ENCODE peak calls at places on chromosomes 3 and 15, in eight cellular contexts. One of them, this sample, is unnamed.

GRCh38 chr3:155646128-155646527 is 98.7 kb downstream of the PLCH1 start:
- DNase-seq in activated effector memory CD4-positive, alpha-beta T cell treated with Interleukin-2 at 50 U/mL for 16 hours: no peak
- DNase-seq in Kasumi-1: no peak
- DNase-seq in lung microvascular endothelial cell: no peak
- DNase-seq in ovary: no peak
- DNase-seq in activated T-cell treated with anti-CD3 and anti-CD28 coated beads, Interleukin-2, amount 50 U/mL, for 72 hours: no peak
- DNase-seq in OCI-M1: no peak
- DNase-seq in HT1080: no peak
- DNase-seq in this sample: no peak

GRCh38 chr3:129291487-129291886 is 12.8 kb downstream of the HMCES start:
- DNase-seq in activated effector memory CD4-positive, alpha-beta T cell treated with Interleukin-2 at 50 U/mL for 16 hours: no peak
- DNase-seq in Kasumi-1: no peak
- DNase-seq in lung microvascular endothelial cell: no peak
- DNase-seq in ovary: no peak
- DNase-seq in activated T-cell treated with anti-CD3 and anti-CD28 coated beads, Interleukin-2, amount 50 U/mL, for 72 hours: no peak
- DNase-seq in OCI-M1: no peak
- DNase-seq in HT1080: no peak
- DNase-seq in this sample: no peak

GRCh38 chr15:92019706-92020105 is 166.2 kb downstream of the SLCO3A1 start:
- DNase-seq in activated effector memory CD4-positive, alpha-beta T cell treated with Interleukin-2 at 50 U/mL for 16 hours: no peak
- DNase-seq in Kasumi-1: no peak
- DNase-seq in lung microvascular endothelial cell: no peak
- DNase-seq in ovary: no peak
- DNase-seq in activated T-cell treated with anti-CD3 and anti-CD28 coated beads, Interleukin-2, amount 50 U/mL, for 72 hours: no peak
- DNase-seq in OCI-M1: no peak
- DNase-seq in HT1080: no peak
- DNase-seq in this sample: no peak

GRCh38 chr15:66422347-66422746 is 35.6 kb downstream of the MAP2K1 start:
- DNase-seq in activated effector memory CD4-positive, alpha-beta T cell treated with Interleukin-2 at 50 U/mL for 16 hours: no peak
- DNase-seq in Kasumi-1: no peak
- DNase-seq in lung microvascular endothelial cell: no peak
- DNase-seq in ovary: no peak
- DNase-seq in activated T-cell treated with anti-CD3 and anti-CD28 coated beads, Interleukin-2, amount 50 U/mL, for 72 hours: no peak
- DNase-seq in OCI-M1: no peak
- DNase-seq in HT1080: no peak
- DNase-seq in this sample: no peak

GRCh38 chr3:148759425-148759824 is 61.7 kb downstream of the AGTR1 start:
- DNase-seq in activated effector memory CD4-positive, alpha-beta T cell treated with Interleukin-2 at 50 U/mL for 16 hours: no peak
- DNase-seq in Kasumi-1: peak; percentile 16
- DNase-seq in lung microvascular endothelial cell: no peak
- DNase-seq in ovary: no peak
- DNase-seq in activated T-cell treated with anti-CD3 and anti-CD28 coated beads, Interleukin-2, amount 50 U/mL, for 72 hours: no peak
- DNase-seq in OCI-M1: peak; percentile 73
- DNase-seq in HT1080: no peak
- DNase-seq in this sample: no peak

GRCh38 chr3:45611619-45612018 is 17.1 kb downstream of the LIMD1 start:
- DNase-seq in activated effector memory CD4-positive, alpha-beta T cell treated with Interleukin-2 at 50 U/mL for 16 hours: no peak
- DNase-seq in Kasumi-1: no peak
- DNase-seq in lung microvascular endothelial cell: no peak
- DNase-seq in ovary: no peak
- DNase-seq in activated T-cell treated with anti-CD3 and anti-CD28 coated beads, Interleukin-2, amount 50 U/mL, for 72 hours: no peak
- DNase-seq in OCI-M1: no peak
- DNase-seq in HT1080: peak; percentile 40
- DNase-seq in this sample: no peak

GRCh38 chr3:188180114-188180513 is 26.2 kb downstream of the LPP start:
- DNase-seq in activated effector memory CD4-positive, alpha-beta T cell treated with Interleukin-2 at 50 U/mL for 16 hours: no peak
- DNase-seq in Kasumi-1: no peak
- DNase-seq in lung microvascular endothelial cell: no peak
- DNase-seq in ovary: no peak
- DNase-seq in activated T-cell treated with anti-CD3 and anti-CD28 coated beads, Interleukin-2, amount 50 U/mL, for 72 hours: no peak
- DNase-seq in OCI-M1: no peak
- DNase-seq in HT1080: no peak
- DNase-seq in this sample: no peak

GRCh38 chr3:153379516-153379915 is 217.5 kb downstream of the RAP2B start:
- DNase-seq in activated effector memory CD4-positive, alpha-beta T cell treated with Interleukin-2 at 50 U/mL for 16 hours: no peak
- DNase-seq in Kasumi-1: no peak
- DNase-seq in lung microvascular endothelial cell: no peak
- DNase-seq in ovary: no peak
- DNase-seq in activated T-cell treated with anti-CD3 and anti-CD28 coated beads, Interleukin-2, amount 50 U/mL, for 72 hours: no peak
- DNase-seq in OCI-M1: no peak
- DNase-seq in HT1080: no peak
- DNase-seq in this sample: no peak

GRCh38 chr3:194285024-194285858 is 65.9 kb downstream of the CPN2 start:
- DNase-seq in activated effector memory CD4-positive, alpha-beta T cell treated with Interleukin-2 at 50 U/mL for 16 hours: no peak
- DNase-seq in Kasumi-1: no peak
- DNase-seq in lung microvascular endothelial cell: no peak
- DNase-seq in ovary: peak; percentile 27
- DNase-seq in activated T-cell treated with anti-CD3 and anti-CD28 coated beads, Interleukin-2, amount 50 U/mL, for 72 hours: no peak
- DNase-seq in OCI-M1: no peak
- DNase-seq in HT1080: peak; percentile 44
- DNase-seq in this sample: no peak

This sample was measured in COR-L47.